ENCODE peak calls at places on chromosome X, in nine cellular contexts. J, N, S, M, W, Q, Z, D and O are unnamed samples.

GRCh38 chrX:103831342-103831802 is 685 bp downstream of the RAB9B start:
- ATAC-seq in J (no peak), N (peak; percentile 47), S (no peak), M (peak; percentile 75), W (no peak), Q (no peak), Z (peak; percentile 28), D (no peak), O (peak; percentile 5)

GRCh38 chrX:17005712-17006372 is 59.4 kb downstream of the REPS2 start:
- ATAC-seq in J (no peak), N (no peak), S (no peak), M (no peak), W (peak; percentile 62), Q (no peak), Z (no peak), D (no peak), O (peak; percentile 46)

GRCh38 chrX:155065035-155065734 is 5.8 kb downstream of the CMC4 start:
- ATAC-seq in J (no peak), N (peak; percentile 57), S (no peak), M (no peak), W (peak; percentile 72), Q (no peak), Z (peak; percentile 83), D (no peak), O (peak; percentile 58)

GRCh38 chrX:71098302-71098701 is 2.7 kb downstream of the FOXO4 start:
- ATAC-seq in J (peak; percentile 34), N (no peak), S (peak; percentile 33), M (no peak), W (peak; percentile 31), Q (peak; percentile 45), Z (no peak), D (peak; percentile 51), O (no peak)

GRCh38 chrX:139058831-139059495 is 347.4 kb upstream of the FGF13 start:
- ATAC-seq in J (no peak), N (no peak), S (no peak), M (no peak), W (no peak), Q (no peak), Z (no peak), D (no peak), O (no peak)

GRCh38 chrX:69556094-69557011 is 52.2 kb downstream of the NALF2 start:
- ATAC-seq in J (no peak), N (peak; percentile 50), S (no peak), M (peak; percentile 38), W (no peak), Q (no peak), Z (peak; percentile 92), D (no peak), O (peak; percentile 37)

GRCh38 chrX:10636337-10636736 is 16.0 kb upstream of the MID1 start:
- ATAC-seq in J (no peak), N (peak; percentile 48), S (peak; percentile 67), M (no peak), W (peak; percentile 83), Q (no peak), Z (no peak), D (no peak), O (peak; percentile 61)

GRCh38 chrX:150456466-150456865 is 93.3 kb downstream of the MAMLD1 start:
- ATAC-seq in J (no peak), N (no peak), S (no peak), M (no peak), W (no peak), Q (no peak), Z (no peak), D (no peak), O (no peak)

DNA sequence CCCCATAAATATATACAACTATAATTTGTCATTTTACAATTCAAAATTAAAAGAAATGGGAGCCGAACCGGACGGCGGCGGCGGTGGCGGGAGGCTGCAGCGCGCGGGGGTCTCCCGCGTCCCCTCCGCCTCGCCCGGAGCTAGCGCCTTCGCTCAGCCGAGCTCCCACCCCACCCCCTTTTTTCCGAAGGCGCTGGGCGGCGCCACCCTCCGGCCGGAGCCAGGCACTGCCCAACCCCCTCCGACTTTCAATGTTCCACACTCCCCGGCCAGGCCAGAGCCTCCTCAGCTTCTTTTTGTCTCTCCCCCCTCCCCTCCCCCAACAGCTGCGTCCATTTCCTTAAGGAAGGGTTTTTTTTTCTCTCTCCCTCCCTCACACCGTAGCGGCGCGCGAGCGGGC is 214.1 kb upstream of the GEMIN8 start:
- ATAC-seq in J (no peak), N (no peak), S (no peak), M (no peak), W (no peak), Q (no peak), Z (no peak), D (no peak), O (no peak)
- TF ChIP-seq CTCF in J (no peak), N (no peak), S (no peak), M (no peak), W (no peak), Q (no peak), Z (no peak), D (no peak), O (no peak)

GRCh38 chrX:136712631-136713030 is 64.7 kb downstream of the CD40LG start:
- ATAC-seq in J (no peak), N (no peak), S (no peak), M (no peak), W (no peak), Q (no peak), Z (no peak), D (no peak), O (no peak)

GRCh38 chrX:136710324-136710951 is 62.5 kb downstream of the CD40LG start:
- ATAC-seq in J (peak; percentile 66), N (no peak), S (no peak), M (no peak), W (no peak), Q (peak; percentile 68), Z (no peak), D (peak; percentile 72), O (no peak)

GRCh38 chrX:136711147-136711546 is 63.2 kb downstream of the CD40LG start:
- ATAC-seq in J (no peak), N (peak; percentile 88), S (peak; percentile 82), M (no peak), W (peak; percentile 78), Q (no peak), Z (no peak), D (peak; percentile 42), O (no peak)

DNA sequence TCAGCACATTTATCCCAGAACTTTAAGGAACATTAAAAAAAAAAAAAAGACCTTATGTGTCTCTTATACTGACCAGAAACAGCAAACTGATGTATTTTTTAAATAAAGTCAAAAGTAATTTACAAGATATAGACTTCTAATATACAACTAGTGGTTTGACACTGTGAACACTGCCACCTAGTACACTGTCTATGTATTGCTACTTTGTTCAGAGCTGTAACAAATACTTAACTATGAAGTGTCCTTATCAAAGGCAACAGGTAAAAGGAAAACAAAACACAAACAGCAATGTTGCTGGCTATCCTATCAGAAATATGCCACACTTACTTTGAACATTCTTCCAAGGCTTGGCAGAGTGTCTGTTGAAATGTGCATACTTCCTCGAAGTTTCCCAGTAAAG is 60.4 kb downstream of the CD40LG start:
- ATAC-seq in J (peak; percentile 54), N (peak; percentile 73), S (no peak), M (no peak), W (peak; percentile 52), Q (peak; percentile 75), Z (no peak), D (no peak), O (no peak)
- TF ChIP-seq CTCF in J (peak; percentile 49), N (peak; percentile 40), S (no peak), M (peak; percentile 30), W (peak; percentile 48), Q (peak; percentile 41), Z (no peak), D (no peak), O (no peak)

GRCh38 chrX:6227445-6227820 is 1.2 kb downstream of the NLGN4X start:
- ATAC-seq in J (no peak), N (no peak), S (no peak), M (no peak), W (no peak), Q (no peak), Z (no peak), D (no peak), O (no peak)

GRCh38 chrX:6225307-6226052 is 3.2 kb downstream of the NLGN4X start:
- ATAC-seq in J (no peak), N (no peak), S (no peak), M (no peak), W (no peak), Q (no peak), Z (no peak), D (no peak), O (no peak)

GRCh38 chrX:6226646-6227444 is 1.8 kb downstream of the NLGN4X start:
- ATAC-seq in J (no peak), N (peak; percentile 50), S (peak; percentile 37), M (peak; percentile 41), W (no peak), Q (no peak), Z (peak; percentile 23), D (no peak), O (peak; percentile 22)

GRCh38 chrX:6228720-6229119 is at the start of gene NLGN4X:
- ATAC-seq in J (no peak), N (no peak), S (peak; percentile 20), M (no peak), W (peak; percentile 24), Q (no peak), Z (no peak), D (no peak), O (no peak)

DNA sequence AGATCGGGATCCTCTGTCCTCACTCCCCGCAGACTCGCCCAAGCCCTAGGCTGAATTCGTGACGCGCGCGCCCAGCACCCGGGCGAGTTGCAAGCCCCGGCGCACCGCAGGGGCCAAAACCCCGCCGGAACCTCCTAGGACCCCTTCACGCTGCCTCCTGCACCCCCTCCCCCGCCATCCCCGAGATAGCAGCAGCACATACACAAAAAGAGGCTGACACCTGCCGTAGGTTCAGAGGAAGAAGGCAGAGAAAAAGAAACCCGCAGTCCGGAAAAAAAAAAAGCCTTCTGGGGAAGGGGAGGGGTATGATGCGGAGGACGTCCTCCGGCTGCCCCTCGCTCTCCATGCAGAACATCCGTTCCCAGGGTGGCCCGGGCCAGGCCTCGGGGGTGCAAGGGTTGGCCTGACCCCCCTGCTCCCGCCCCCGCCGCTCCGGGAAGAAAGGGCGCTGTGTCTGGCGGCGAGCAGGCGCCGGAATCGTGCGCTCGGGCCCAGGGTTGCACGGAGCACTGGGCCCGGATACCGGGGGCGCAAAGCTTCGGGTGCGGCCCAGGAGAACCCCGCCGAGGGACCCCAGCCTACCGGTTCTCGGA is 2.5 kb downstream of the NLGN4X start:
- ATAC-seq in J (no peak), N (peak; percentile 59), S (peak; percentile 34), M (peak; percentile 44), W (peak; percentile 28), Q (no peak), Z (no peak), D (no peak), O (peak; percentile 36)
- TF ChIP-seq CTCF in J (no peak), N (no peak), S (no peak), M (no peak), W (no peak), Q (no peak), Z (no peak), D (no peak), O (no peak)

DNA sequence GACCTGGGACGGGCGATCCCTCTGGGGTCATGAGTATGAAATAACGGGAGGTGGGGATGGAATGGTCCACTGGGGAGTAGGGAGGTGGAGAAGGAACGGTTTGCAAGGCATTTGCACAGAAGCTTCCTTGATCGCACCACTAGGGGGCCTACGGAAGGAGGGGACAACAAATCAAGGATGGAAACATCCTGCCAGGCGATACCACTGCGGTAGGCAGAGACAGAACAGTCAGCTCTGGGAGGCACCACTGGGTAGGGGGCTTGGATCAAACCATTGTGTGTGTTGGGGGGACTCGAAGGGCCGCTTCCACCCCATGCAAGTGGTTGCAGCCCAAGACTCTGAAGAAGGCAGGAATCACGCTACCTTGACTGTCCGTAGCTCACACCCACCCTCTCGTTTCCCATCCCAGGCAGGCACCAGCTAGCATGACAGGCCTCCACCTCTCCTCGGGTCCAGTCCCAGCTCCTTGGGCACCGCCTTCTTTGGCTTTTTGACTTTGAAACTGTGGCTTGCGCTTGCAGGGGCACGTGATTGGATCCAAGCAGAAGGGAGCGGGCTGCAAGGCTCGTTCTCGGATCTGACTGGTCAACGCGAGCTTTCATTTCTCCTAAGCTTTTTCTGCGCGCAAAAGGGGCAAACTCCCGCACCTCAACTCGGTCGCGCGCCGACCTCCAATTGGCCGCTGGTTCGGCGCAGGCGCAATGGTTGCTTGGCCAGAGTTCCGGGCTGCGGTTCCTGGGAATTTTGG is 28.4 kb downstream of the GAGE1 start:
- ATAC-seq in J (peak; percentile 44), N (no peak), S (peak; percentile 30), M (peak; percentile 41), W (peak; percentile 38), Q (peak; percentile 87), Z (no peak), D (no peak), O (no peak)
- TF ChIP-seq CTCF in J (no peak), N (peak; percentile 17), S (no peak), M (no peak), W (no peak), Q (peak; percentile 43), Z (no peak), D (no peak), O (no peak)